ENCODE peak calls at places on chromosomes 7 and 10, in four cellular contexts. W, G, O and I are unnamed samples.

GRCh38 chr10:93541402-93542357 is 24.8 kb upstream of the FFAR4 start:
- DNase-seq in W (peak), O (peak), G (no peak), I (peak)

GRCh38 chr10:103881420-103882284 is 26.3 kb upstream of the SH3PXD2A start:
- DNase-seq in G (no peak), O (no peak), W (no peak), I (no peak)

GRCh38 chr10:2979267-2979660 is 88.1 kb upstream of the PFKP start:
- DNase-seq in G (no peak), O (no peak), W (no peak), I (no peak)

GRCh38 chr7:10040674-10041073 is 933.0 kb upstream of the PHF14 start:
- DNase-seq in W (no peak), O (no peak), G (no peak), I (no peak)

GRCh38 chr10:86757110-86757790 is 831 bp downstream of the BMPR1A start:
- DNase-seq in W (peak), O (peak), G (no peak), I (no peak)

GRCh38 chr7:139914306-139914747 is 85.3 kb downstream of the TBXAS1 start:
- DNase-seq in W (peak), G (no peak), O (no peak), I (no peak)

GRCh38 chr10:134205-134742 is 981 bp upstream of the ZMYND11 start:
- DNase-seq in O (no peak), W (no peak), G (no peak), I (no peak)

GRCh38 chr10:11242443-11243386 is 225.0 kb downstream of the CELF2 start:
- DNase-seq in O (no peak), W (no peak), G (peak), I (no peak)

GRCh38 chr7:28211006-28211405 is 30.4 kb upstream of the JAZF1 start:
- DNase-seq in O (no peak), G (no peak), W (no peak), I (no peak)

GRCh38 chr7:97871659-97872024 is 566 bp downstream of the ASNS start:
- DNase-seq in W (no peak), O (no peak), G (peak), I (no peak)

GRCh38 chr7:154837622-154838021 is 165.3 kb downstream of the PAXIP1 start:
- DNase-seq in O (no peak), G (peak), W (no peak), I (no peak)

GRCh38 chr7:41576176-41576575 is 126.7 kb downstream of the INHBA start:
- DNase-seq in G (no peak), W (no peak), O (no peak), I (no peak)

GRCh38 chr7:109844362-109844761 is 1246.6 kb upstream of the LRRN3 start:
- DNase-seq in O (peak), W (peak), G (no peak), I (peak)

GRCh38 chr7:150473902-150474301 is 23.5 kb downstream of the GIMAP8 start:
- DNase-seq in G (no peak), W (no peak), O (no peak), I (no peak)

GRCh38 chr7:98687331-98687863 is 70.3 kb downstream of the NPTX2 start:
- DNase-seq in O (no peak), G (no peak), W (no peak), I (peak)

GRCh38 chr10:70319824-70320223 is 36.0 kb upstream of the NPFFR1 start:
- DNase-seq in O (no peak), W (no peak), G (no peak), I (no peak)

GRCh38 chr7:119172043-119172442 is 947.5 kb downstream of the ANKRD7 start:
- DNase-seq in O (no peak), G (no peak), W (no peak), I (no peak)

GRCh38 chr7:23531794-23532489 is at the start of gene TRA2A:
- DNase-seq in W (peak), O (peak), G (peak), I (peak)

GRCh38 chr10:75127481-75127880 is 16.0 kb downstream of the SAMD8 start:
- DNase-seq in W (no peak), O (no peak), G (no peak), I (no peak)

GRCh38 chr10:75126277-75126676 is 14.8 kb downstream of the SAMD8 start:
- DNase-seq in G (no peak), O (no peak), W (no peak), I (no peak)

GRCh38 chr10:75129537-75129936 is 18.1 kb downstream of the SAMD8 start:
- DNase-seq in O (no peak), W (no peak), G (no peak), I (no peak)
- TF ChIP-seq PBX3 in O (no peak), W (no peak), G (no peak), I (no peak)

DNA sequence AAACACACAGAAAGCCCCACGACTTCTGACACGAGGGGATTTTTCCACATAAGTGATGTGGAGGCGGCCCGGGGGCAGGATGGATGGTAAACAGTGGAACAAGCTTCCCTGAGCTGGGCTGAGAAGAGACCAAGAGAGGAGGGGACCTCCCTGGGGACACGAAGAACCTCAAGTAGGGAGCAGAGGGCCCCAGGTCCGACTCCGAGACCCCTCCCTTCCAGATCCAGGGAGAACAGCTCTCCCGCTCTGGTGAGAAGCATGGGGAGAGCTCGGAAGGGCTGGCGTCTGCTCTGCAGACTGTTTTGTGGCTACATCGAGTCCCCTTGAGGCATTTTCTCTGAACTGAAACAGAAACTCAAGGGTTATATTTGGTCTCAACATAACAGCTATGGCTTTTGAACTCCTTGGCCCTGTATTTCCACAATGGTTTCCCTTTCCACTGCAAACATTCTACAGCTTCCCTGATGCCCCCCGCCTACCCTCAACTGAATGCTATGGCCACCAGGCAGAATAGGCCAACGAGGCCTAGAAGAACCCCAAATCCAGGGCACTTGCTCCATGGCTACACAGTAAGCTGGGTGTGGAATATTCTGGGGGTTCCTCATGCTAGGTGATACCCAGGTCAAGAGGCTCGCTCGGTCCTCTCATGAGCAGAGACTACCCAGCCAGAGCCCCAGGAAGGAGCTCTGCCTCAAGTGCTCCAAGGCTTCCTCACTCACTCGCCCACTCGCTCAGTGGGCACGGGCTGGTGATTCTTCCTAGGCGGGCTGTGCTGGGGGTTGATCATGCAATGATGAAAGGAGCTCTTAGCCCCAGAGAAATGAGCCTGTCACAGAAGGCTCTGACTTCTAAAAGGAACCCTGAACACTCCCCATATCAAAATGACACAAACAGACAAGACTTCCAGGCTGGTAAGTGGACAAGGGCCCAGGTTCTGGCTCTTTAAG is 47.5 kb downstream of the FAM53B start:
- DNase-seq in O (no peak), W (no peak), G (peak), I (no peak)
- TF ChIP-seq PBX3 in O (no peak), W (no peak), G (no peak), I (no peak)

GRCh38 chr7:1355568-1356340 is 103.5 kb downstream of the MICALL2 start:
- DNase-seq in G (no peak), W (no peak), O (no peak), I (peak)
- TF ChIP-seq PBX3 in G (no peak), W (no peak), O (no peak), I (no peak)

DNA sequence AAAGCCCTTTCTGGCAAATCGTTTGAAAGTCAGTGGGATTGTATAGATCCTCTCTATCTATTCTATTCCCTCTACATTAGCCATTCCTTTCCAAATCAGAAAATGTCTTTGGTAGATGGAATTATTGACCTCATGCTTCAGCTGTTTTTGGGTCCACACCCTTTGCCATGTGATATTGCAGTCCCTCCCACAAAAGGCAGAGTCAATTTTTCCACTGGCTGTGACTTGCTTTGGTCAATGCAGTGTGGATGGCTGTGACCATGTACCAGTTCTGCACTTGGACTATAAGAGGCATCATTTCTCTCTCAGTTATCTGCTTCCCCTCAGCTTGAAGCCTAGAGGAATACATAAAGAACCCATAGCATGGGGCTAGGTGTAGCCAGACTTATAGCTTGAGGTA is 332.9 kb downstream of the PTEN start:
- DNase-seq in W (no peak), O (no peak), G (no peak), I (no peak)
- TF ChIP-seq PBX3 in W (no peak), O (no peak), G (no peak), I (no peak)